ENCODE peak calls at places on chromosomes 7 and 10, in five cellular contexts. Q is K562, E is spleen, S is stomach, Y is endothelial cell of umbilical vein. H is an unnamed sample.
A peak's percentile ranks its signal among the peaks of the same experiment; 100 is the strongest.

GRCh38 chr10:96416643-96417042 is 57.8 kb upstream of the OPALIN start:
- DNase-seq in Q (no peak), S (no peak), Y (no peak), E (no peak), H (no peak)

GRCh38 chr7:25240896-25241295 is 12.6 kb upstream of the NPVF start:
- DNase-seq in Y (no peak), E (no peak), Q (no peak), S (no peak), H (no peak)

GRCh38 chr7:44383566-44383965 is 58.2 kb upstream of the CAMK2B start:
- DNase-seq in Q (no peak), Y (peak; percentile 87), S (peak; percentile 21), E (peak; percentile 69), H (no peak)

GRCh38 chr10:72587568-72587967 is 38.3 kb downstream of the MICU1 start:
- DNase-seq in Y (no peak), Q (no peak), E (no peak), S (no peak), H (no peak)

GRCh38 chr7:55326079-55326847 is 38.9 kb upstream of the LANCL2 start:
- DNase-seq in S (no peak), Y (no peak), E (no peak), Q (no peak), H (no peak)

GRCh38 chr7:47183896-47184629 is 397.8 kb downstream of the TNS3 start:
- DNase-seq in S (no peak), Q (no peak), Y (no peak), E (no peak), H (no peak)

GRCh38 chr7:106367018-106367420 is 82.2 kb upstream of the NAMPT start:
- DNase-seq in S (no peak), Q (no peak), Y (peak; percentile 15), E (peak; percentile 79), H (no peak)

GRCh38 chr7:29989257-29989995 is at the start of gene SCRN1:
- DNase-seq in E (peak; percentile 88), S (peak; percentile 29), Q (peak; percentile 32), Y (peak; percentile 39), H (no peak)

GRCh38 chr10:11560076-11560709 is 51.3 kb downstream of the USP6NL start:
- DNase-seq in E (no peak), Q (no peak), S (no peak), Y (peak; percentile 28), H (no peak)

GRCh38 chr10:124995605-124996004 is 53.7 kb downstream of the ZRANB1 start:
- DNase-seq in S (no peak), Y (no peak), Q (no peak), E (no peak), H (no peak)

GRCh38 chr7:30931161-30931926 is 19.7 kb downstream of the AQP1 start:
- DNase-seq in Y (no peak), E (peak; percentile 68), S (peak; percentile 16), Q (no peak), H (no peak)

GRCh38 chr10:43407148-43407575 is 1.8 kb downstream of the HNRNPF start:
- DNase-seq in E (peak; percentile 95), S (peak; percentile 66), Q (peak; percentile 81), Y (peak; percentile 46), H (no peak)

GRCh38 chr10:128084991-128085390 is 41.2 kb downstream of the MKI67 start:
- DNase-seq in E (no peak), Y (no peak), Q (no peak), S (no peak), H (no peak)

GRCh38 chr7:132528695-132529094 is 47.6 kb downstream of the PLXNA4 start:
- DNase-seq in S (no peak), Q (no peak), E (no peak), Y (no peak), H (no peak)

GRCh38 chr10:118332948-118333710 is 9.0 kb downstream of the FAM204A start:
- DNase-seq in Q (no peak), Y (peak; percentile 64), S (no peak), E (no peak), H (no peak)

GRCh38 chr10:110993024-110993693 is 73.8 kb downstream of the SHOC2 start:
- DNase-seq in E (no peak), Y (no peak), S (no peak), Q (no peak), H (no peak)

GRCh38 chr7:79406371-79406770 is 47.1 kb downstream of the MAGI2 start:
- DNase-seq in S (no peak), Q (no peak), Y (peak; percentile 27), E (no peak), H (no peak)

GRCh38 chr10:78149193-78149592 is 115.5 kb downstream of the RPS24 start:
- DNase-seq in S (no peak), Q (no peak), E (no peak), Y (no peak), H (no peak)

GRCh38 chr10:97002670-97003069 is 170.6 kb downstream of the LCOR start:
- DNase-seq in Y (no peak), S (no peak), Q (no peak), E (no peak), H (no peak)

GRCh38 chr7:3564231-3564630 is 263.2 kb downstream of the SDK1 start:
- DNase-seq in Q (no peak), E (no peak), Y (no peak), S (no peak), H (no peak)

GRCh38 chr10:80382989-80383388 is 25.4 kb upstream of the PRXL2A start:
- DNase-seq in Y (peak; percentile 70), Q (no peak), S (no peak), E (no peak), H (no peak)

GRCh38 chr10:70575874-70576802 is 26.4 kb downstream of the PRF1 start:
- DNase-seq in Y (no peak), E (no peak), Q (peak; percentile 64), S (peak; percentile 75), H (no peak)

GRCh38 chr7:116097365-116098009 is 66.9 kb upstream of the TFEC start:
- DNase-seq in Q (peak; percentile 20), S (no peak), Y (peak; percentile 89), E (no peak), H (no peak)

GRCh38 chr7:2820508-2820934 is 23.6 kb downstream of the GNA12 start:
- DNase-seq in S (peak; percentile 58), Q (no peak), Y (peak; percentile 75), E (no peak), H (no peak)

GRCh38 chr10:103612462-103613365 is 119.2 kb downstream of the NEURL1 start:
- DNase-seq in Q (peak; percentile 54), S (no peak), E (no peak), Y (no peak), H (no peak)

GRCh38 chr10:88802430-88802829 is at the start of gene LIPM:
- DNase-seq in S (no peak), E (no peak), Y (no peak), Q (no peak), H (no peak)

GRCh38 chr10:117165557-117166419 is 27.7 kb upstream of the VAX1 start:
- DNase-seq in S (no peak), E (no peak), Q (peak; percentile 38), Y (peak; percentile 51), H (no peak)

GRCh38 chr7:22168129-22168634 is 188.8 kb downstream of the RAPGEF5 start:
- DNase-seq in Y (no peak), S (no peak), E (no peak), Q (no peak), H (no peak)

GRCh38 chr7:47759056-47759706 is 177.3 kb upstream of the TNS3 start:
- DNase-seq in Y (no peak), E (no peak), Q (no peak), S (no peak), H (no peak)

GRCh38 chr10:66869635-66870034 is 56.2 kb upstream of the LRRTM3 start:
- DNase-seq in Y (no peak), Q (no peak), S (no peak), E (no peak), H (no peak)

GRCh38 chr7:151449990-151450389 is 10.0 kb upstream of the CRYGN start:
- DNase-seq in Q (no peak), Y (no peak), S (no peak), E (peak; percentile 41), H (no peak)

GRCh38 chr7:74290590-74290950 is 1.4 kb downstream of the CLIP2 start:
- DNase-seq in Y (no peak), E (no peak), S (no peak), Q (no peak), H (no peak)

GRCh38 chr10:78210548-78210947 is 176.9 kb downstream of the RPS24 start:
- DNase-seq in S (no peak), Q (no peak), Y (no peak), E (peak; percentile 16), H (no peak)

GRCh38 chr7:102875700-102876192 is 37.1 kb upstream of the LRRC17 start:
- DNase-seq in Y (peak; percentile 94), E (no peak), S (peak; percentile 27), Q (peak; percentile 27), H (no peak)
- TF ChIP-seq POLR2AphosphoS5 in Y (peak; percentile 95), E (no peak), S (no peak), Q (no peak), H (no peak)

GRCh38 chr7:117190746-117191435 is 132.0 kb downstream of the WNT2 start:
- DNase-seq in E (no peak), Q (no peak), Y (no peak), S (no peak), H (no peak)
- H3K4me3 ChIP-seq in E (no peak overlapping the region), Q (no peak overlapping the region), Y (no peak overlapping the region), S (no peak overlapping the region), H (no peak overlapping the region)

GRCh38 chr10:24951201-24952145 is 933 bp downstream of the PRTFDC1 start:
- DNase-seq in E (no peak), Y (peak; percentile 18), S (peak; percentile 34), Q (peak; percentile 25), H (no peak)
- TF ChIP-seq POLR2AphosphoS5 in E (peak; percentile 52), Y (no peak), S (no peak), Q (peak; percentile 76), H (no peak)

DNA sequence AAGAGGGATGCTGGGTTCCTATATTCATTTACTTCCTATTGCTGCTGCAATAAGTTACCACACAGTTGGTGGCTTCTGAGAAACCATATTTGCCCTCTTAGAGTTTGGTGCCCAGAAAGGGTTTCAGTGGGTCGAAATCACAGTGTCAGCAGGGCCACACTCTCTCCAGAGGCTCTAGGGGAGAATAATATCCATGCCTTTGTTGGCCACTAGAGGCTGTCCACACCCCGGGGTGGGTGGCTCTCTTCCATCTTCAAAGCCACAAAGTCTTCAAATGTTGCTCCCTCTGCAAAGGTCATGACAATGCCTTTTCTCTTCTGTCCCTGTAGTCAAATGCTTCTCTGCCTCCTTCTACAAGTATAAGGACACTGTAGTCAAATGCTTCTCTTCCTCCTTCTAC is 989.4 kb downstream of the CCSER2 start:
- DNase-seq in S (no peak), Y (no peak), E (no peak), Q (no peak), H (no peak)
- H3K4me3 ChIP-seq in S (no peak overlapping the region), Y (no peak overlapping the region), E (no peak overlapping the region), Q (no peak overlapping the region), H (no peak overlapping the region)

DNA sequence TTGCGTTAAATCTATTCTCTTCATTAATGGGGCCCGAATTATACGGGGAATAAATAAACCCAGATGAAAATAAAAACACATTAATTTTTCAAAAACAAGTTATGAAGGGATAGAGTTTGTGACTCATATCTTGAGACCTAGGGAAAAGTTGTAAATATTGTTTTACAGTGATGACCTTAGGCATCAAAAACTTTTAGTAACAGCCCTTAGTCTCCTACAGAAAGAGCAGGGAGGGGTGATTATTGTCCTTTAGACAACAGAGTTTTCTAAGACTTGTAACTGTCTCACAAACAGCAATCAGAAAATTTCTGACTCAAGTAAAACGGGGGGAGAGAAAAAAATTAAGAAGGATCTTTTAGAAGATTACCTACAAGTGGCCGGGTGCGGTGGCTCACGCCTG is 102.7 kb downstream of the COL28A1 start:
- DNase-seq in Q (no peak), Y (no peak), S (no peak), E (no peak), H (no peak)
- TF ChIP-seq POLR2AphosphoS5 in Q (no peak), Y (no peak), S (no peak), E (no peak), H (no peak)

GRCh38 chr10:99926925-99927718 is 82.6 kb downstream of the DNMBP start:
- DNase-seq in S (peak; percentile 56), Y (peak; percentile 91), Q (no peak), E (no peak), H (no peak)
- H3K4me3 ChIP-seq in S (peak overlapping the region; percentile 38), Y (peak overlapping the region; percentile 64), Q (no peak overlapping the region), E (no peak overlapping the region), H (no peak overlapping the region)

H was measured in SK-N-MC.